ENCODE peak calls at places on chromosomes 13 and 19, in four cellular contexts. J, M, S and F are unnamed samples.

GRCh38 chr19:45767410-45767880 is 1.6 kb downstream of the SIX5 start:
- DNase-seq in J (peak; percentile 74), M (peak; percentile 89), S (peak; percentile 72), F (peak; percentile 77)

GRCh38 chr19:50477751-50478515 is 1.3 kb upstream of the GARIN5A start:
- DNase-seq in J (no peak), M (no peak), S (no peak), F (no peak)

GRCh38 chr13:94205896-94206295 is 273.6 kb downstream of the DCT start:
- DNase-seq in J (no peak), M (no peak), S (no peak), F (no peak)

GRCh38 chr19:48397636-48398328 is 4.3 kb downstream of the GRIN2D start:
- DNase-seq in J (peak; percentile 4), M (no peak), S (no peak), F (no peak)

GRCh38 chr13:91155512-91156114 is 191.9 kb upstream of the MIR17HG start:
- DNase-seq in J (peak; percentile 96), M (no peak), S (no peak), F (no peak)

GRCh38 chr13:31631716-31632115 is 107.6 kb upstream of the RXFP2 start:
- DNase-seq in J (no peak), M (no peak), S (no peak), F (no peak)

GRCh38 chr19:34253711-34254551 is 423 bp upstream of the GARRE1 start:
- DNase-seq in J (peak; percentile 90), M (peak; percentile 47), S (peak; percentile 84), F (peak; percentile 91)

GRCh38 chr13:91774397-91774796 is 376.0 kb downstream of the GPC5 start:
- DNase-seq in J (no peak), M (no peak), S (no peak), F (no peak)

GRCh38 chr13:50187352-50188029 is 172.2 kb downstream of the KCNRG start:
- DNase-seq in J (peak; percentile 84), M (no peak), S (no peak), F (no peak)

GRCh38 chr19:29942404-29943261 is 594 bp downstream of the URI1 start:
- DNase-seq in J (peak; percentile 59), M (no peak), S (peak; percentile 54), F (peak; percentile 59)

GRCh38 chr19:35204799-35205732 is 23.5 kb downstream of the FAM187B start:
- DNase-seq in J (no peak), M (no peak), S (no peak), F (peak; percentile 57)

GRCh38 chr13:98823442-98823841 is 71.0 kb upstream of the SLC15A1 start:
- DNase-seq in J (no peak), M (no peak), S (no peak), F (no peak)

GRCh38 chr19:35995655-35995993 is 636 bp downstream of the SDHAF1 start:
- DNase-seq in J (peak; percentile 66), M (peak; percentile 8), S (no peak), F (peak; percentile 77)

GRCh38 chr19:18514800-18515682 is 6.8 kb downstream of the ELL start:
- DNase-seq in J (peak; percentile 100), M (peak; percentile 67), S (no peak), F (no peak)

GRCh38 chr19:47351545-47351944 is 2.4 kb downstream of the DHX34 start:
- DNase-seq in J (no peak), M (peak; percentile 27), S (no peak), F (peak; percentile 64)

GRCh38 chr19:19321143-19321577 is 531 bp downstream of the MAU2 start:
- DNase-seq in J (peak; percentile 34), M (no peak), S (peak; percentile 23), F (peak; percentile 47)

GRCh38 chr19:33712268-33712667 is 84.4 kb upstream of the KCTD15 start:
- DNase-seq in J (no peak), M (no peak), S (no peak), F (no peak)

GRCh38 chr19:30223866-30224688 is 148.1 kb upstream of the ZNF536 start:
- DNase-seq in J (no peak), M (no peak), S (no peak), F (no peak)

DNA sequence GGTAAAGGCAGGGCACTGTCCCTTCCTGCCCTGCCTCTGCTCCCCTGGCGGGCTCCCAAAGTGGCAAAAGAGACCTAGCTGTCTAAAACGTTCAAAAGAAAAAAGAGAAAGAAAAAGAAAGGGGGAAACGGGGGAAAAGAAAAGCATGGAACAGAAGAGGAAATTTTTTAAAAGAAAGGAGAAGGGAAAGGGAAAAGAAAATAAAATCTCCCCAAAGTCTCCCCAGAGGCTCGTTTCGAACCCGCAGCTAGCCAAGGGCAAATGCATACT is 37.0 kb upstream of the FLT1 start:
- DNase-seq in J (no peak), M (no peak), S (no peak), F (no peak)
- H2AK5ac ChIP-seq in J (no peak overlapping the region), M (peak overlapping the region; percentile 99), S (no peak overlapping the region), F (no peak overlapping the region)

DNA sequence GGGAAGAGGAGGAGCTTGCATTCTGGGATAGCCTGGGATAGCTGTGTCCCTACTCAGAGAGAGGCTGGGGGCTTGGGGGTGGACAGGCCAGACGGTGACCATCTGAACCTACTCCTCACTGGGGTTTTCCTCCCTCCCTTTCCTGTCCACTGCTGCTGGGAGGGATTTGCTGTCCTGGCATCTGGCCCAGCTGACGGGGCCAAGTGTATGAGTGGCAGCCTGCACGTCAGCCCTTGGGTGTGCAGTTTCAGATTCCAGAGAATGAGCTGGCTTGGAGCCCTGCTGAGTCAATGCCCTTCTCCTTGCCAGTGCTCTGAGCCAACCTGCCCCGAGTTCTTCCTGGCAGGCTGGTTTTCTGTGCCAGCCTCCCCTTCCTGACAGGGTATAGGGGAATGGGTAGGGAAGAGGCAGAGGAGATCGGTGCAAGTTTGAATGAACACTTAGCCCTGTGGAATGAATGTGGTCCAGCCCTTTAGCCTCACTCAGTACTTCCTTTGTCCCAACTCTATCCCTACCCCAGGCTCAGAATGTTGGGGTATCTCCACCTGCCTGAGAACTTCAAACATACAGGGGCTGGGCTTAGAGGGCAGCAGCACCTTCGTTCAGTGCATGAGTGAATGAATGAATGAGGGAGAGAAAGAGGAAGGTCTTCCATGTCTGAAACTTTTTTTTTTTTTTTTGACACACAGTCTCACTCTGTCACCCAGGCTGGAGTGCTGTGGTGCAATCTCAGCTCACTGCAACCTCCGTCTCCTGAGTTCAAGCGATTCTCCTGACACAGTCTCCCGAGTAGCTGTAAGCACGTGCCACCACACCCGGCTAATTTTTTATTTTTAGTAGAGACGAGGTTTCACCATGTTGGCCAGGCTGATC is 1.8 kb upstream of the ANGPTL4 start:
- DNase-seq in J (peak; percentile 94), M (peak; percentile 99), S (no peak), F (no peak)
- H2AK5ac ChIP-seq in J (no peak overlapping the region), M (peak overlapping the region; percentile 96), S (no peak overlapping the region), F (no peak overlapping the region)

DNA sequence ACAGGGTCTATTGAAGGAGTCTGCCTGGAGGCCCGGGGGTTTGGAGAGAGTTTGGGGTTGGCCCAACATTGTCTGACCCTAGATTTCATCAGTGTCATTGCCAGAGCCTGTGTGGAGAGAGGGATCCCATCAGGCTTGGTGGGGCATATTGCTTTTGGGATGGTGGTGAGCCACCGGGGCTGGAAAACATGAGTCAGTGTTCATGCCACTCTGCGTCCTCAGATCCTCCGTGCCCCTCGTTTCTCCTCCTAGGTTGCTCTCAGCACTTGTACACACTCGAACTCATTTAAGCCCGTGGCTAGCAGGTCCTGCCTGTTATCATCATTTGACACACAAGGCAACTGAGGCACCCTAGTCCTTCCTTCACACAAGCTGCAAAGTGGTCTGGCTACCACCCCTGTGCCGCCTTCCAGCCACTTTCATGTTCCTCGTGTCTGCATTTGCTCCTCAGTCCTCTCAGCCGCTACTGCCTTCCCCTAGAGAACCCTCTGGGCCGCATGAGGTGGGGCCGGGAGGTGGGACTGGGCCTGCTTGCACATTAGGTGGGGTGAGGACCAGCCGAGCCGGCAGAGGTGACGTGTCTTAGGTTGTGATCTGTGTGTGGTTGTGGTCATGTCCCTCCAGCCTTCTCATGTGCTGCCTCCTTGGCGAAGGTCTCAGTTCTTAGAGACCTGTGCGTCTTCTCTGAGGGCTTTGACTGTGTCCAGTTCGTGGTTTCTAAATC is 3.6 kb downstream of the NACC1 start:
- DNase-seq in J (no peak), M (no peak), S (no peak), F (no peak)
- H2AK5ac ChIP-seq in J (no peak overlapping the region), M (peak overlapping the region; percentile 6), S (no peak overlapping the region), F (no peak overlapping the region)

GRCh38 chr19:17404621-17405249 is 695 bp downstream of the BST2 start:
- DNase-seq in J (no peak), M (no peak), S (no peak), F (no peak)
- H2AK5ac ChIP-seq in J (no peak overlapping the region), M (no peak overlapping the region), S (peak overlapping the region; percentile 98), F (no peak overlapping the region)